ENCODE peak calls at places on chromosomes 12 and 14, in seven cellular contexts. Z is A549, A is SK-N-SH, H is HCT116, S is GM12878, I is H1, W is K562. K is an unnamed sample. For H3K9me3, the result is how much of the 10 kb centered on the place peaks cover.

GRCh38 chr14:32597771-32598170 is 268.7 kb downstream of the AKAP6 start:
- DNase-seq in Z (no peak), A (no peak), H (no peak), S (no peak), I (no peak), W (no peak), K (no peak)

GRCh38 chr12:132445884-132446471 is 44.0 kb upstream of the FBRSL1 start:
- DNase-seq in Z (peak), A (no peak), H (peak), S (no peak), I (peak), W (peak), K (peak)

GRCh38 chr12:124372831-124373230 is 77.9 kb downstream of the RFLNA start:
- DNase-seq in Z (no peak), A (no peak), H (no peak), S (no peak), I (no peak), W (no peak), K (no peak)

GRCh38 chr12:49098035-49098451 is 3.4 kb upstream of the DHH start:
- DNase-seq in Z (peak), A (peak), H (no peak), S (no peak), I (no peak), W (peak), K (peak)

GRCh38 chr14:32453857-32454810 is 125.0 kb downstream of the AKAP6 start:
- DNase-seq in Z (no peak), A (no peak), H (no peak), S (no peak), I (no peak), W (no peak), K (no peak)

GRCh38 chr12:111427417-111428074 is 21.8 kb downstream of the SH2B3 start:
- DNase-seq in Z (no peak), A (no peak), H (no peak), S (no peak), I (no peak), W (no peak), K (no peak)

GRCh38 chr12:42014972-42015371 is 129.7 kb downstream of the GXYLT1 start:
- DNase-seq in Z (no peak), A (no peak), H (no peak), S (no peak), I (no peak), W (no peak), K (no peak)

GRCh38 chr12:100554608-100555077 is 18.8 kb upstream of the GAS2L3 start:
- DNase-seq in Z (peak), A (peak), H (peak), S (no peak), I (no peak), W (peak), K (peak)

GRCh38 chr12:51547606-51548005 is 43.4 kb upstream of the SCN8A start:
- DNase-seq in Z (no peak), A (no peak), H (no peak), S (no peak), I (no peak), W (no peak), K (no peak)

GRCh38 chr14:67526676-67527459 is 6.2 kb upstream of the PLEKHH1 start:
- DNase-seq in Z (peak), A (peak), H (peak), S (peak), I (no peak), W (peak), K (peak)

GRCh38 chr14:94717808-94718207 is 52.1 kb downstream of the GSC start:
- DNase-seq in Z (no peak), A (no peak), H (no peak), S (no peak), I (no peak), W (no peak), K (no peak)

GRCh38 chr14:75022655-75023054 is 19.9 kb downstream of the EIF2B2 start:
- DNase-seq in Z (peak), A (peak), H (no peak), S (no peak), I (no peak), W (peak), K (peak)

GRCh38 chr12:20885116-20885515 is 74.6 kb downstream of the SLCO1B3 start:
- DNase-seq in Z (no peak), A (no peak), H (no peak), S (no peak), I (no peak), W (no peak), K (no peak)

GRCh38 chr12:115337693-115338543 is 653.9 kb upstream of the TBX3 start:
- DNase-seq in Z (peak), A (no peak), H (peak), S (no peak), I (no peak), W (no peak), K (peak)

GRCh38 chr12:121720762-121721161 is 8.2 kb downstream of the TMEM120B start:
- DNase-seq in Z (no peak), A (no peak), H (no peak), S (no peak), I (no peak), W (no peak), K (no peak)

GRCh38 chr12:102062419-102062806 is 622 bp upstream of the WASHC3 start:
- DNase-seq in Z (no peak), A (no peak), H (no peak), S (no peak), I (no peak), W (no peak), K (no peak)
- H3K4me3 ChIP-seq in Z (peak), A (peak), H (peak), S (no peak), I (peak), W (peak), K (no peak)

GRCh38 chr12:34253674-34254073 is 231.4 kb downstream of the ALG10 start:
- DNase-seq in Z (no peak), A (no peak), H (no peak), S (no peak), I (no peak), W (no peak), K (no peak)
- H3K9me3 ChIP-seq in Z (under half), A (under half), H (under half), S (under half), I (under half), W (under half), K (under half)

GRCh38 chr12:57549909-57550627 is at the start of gene KIF5A:
- DNase-seq in Z (peak), A (peak), H (no peak), S (no peak), I (no peak), W (peak), K (no peak)
- TF ChIP-seq MAX in Z (no peak), A (no peak), H (no peak), S (no peak), I (peak), W (peak), K (no peak)

DNA sequence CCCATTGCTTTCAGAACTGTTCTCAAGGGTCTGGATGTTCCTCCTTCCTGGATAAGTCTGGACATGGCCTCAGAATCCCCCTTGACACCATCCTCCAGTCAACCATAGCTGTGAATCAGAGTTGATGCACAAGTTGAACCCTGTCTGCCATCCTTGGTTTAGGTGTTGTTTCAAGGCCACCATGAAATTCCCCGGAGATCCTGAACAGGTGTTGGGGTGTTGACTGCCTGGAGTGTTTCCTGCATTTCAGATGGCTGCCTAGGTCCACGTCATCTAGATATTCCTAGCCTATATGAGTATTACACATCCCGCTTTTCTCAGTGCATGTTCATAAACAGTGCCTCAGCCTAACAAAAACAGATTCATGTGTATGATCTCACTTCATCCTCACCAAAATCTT is 86.7 kb upstream of the PWP1 start:
- DNase-seq in Z (no peak), A (no peak), H (no peak), S (no peak), I (no peak), W (no peak), K (no peak)
- H3K4me3 ChIP-seq in Z (no peak), A (no peak), H (no peak), S (no peak), I (no peak), W (no peak), K (no peak)

GRCh38 chr14:103045387-103045869 is 11.9 kb downstream of the CDC42BPB start:
- DNase-seq in Z (no peak), A (no peak), H (no peak), S (peak), I (no peak), W (no peak), K (no peak)

GRCh38 chr14:103043257-103043893 is 14.0 kb downstream of the CDC42BPB start:
- DNase-seq in Z (no peak), A (no peak), H (no peak), S (no peak), I (no peak), W (no peak), K (no peak)

GRCh38 chr14:103041464-103041863 is 15.9 kb downstream of the CDC42BPB start:
- DNase-seq in Z (no peak), A (no peak), H (no peak), S (no peak), I (no peak), W (no peak), K (no peak)
- H3K9me3 ChIP-seq in Z (under half), A (under half), H (under half), S (under half), I (under half), W (under half), K (under half)

DNA sequence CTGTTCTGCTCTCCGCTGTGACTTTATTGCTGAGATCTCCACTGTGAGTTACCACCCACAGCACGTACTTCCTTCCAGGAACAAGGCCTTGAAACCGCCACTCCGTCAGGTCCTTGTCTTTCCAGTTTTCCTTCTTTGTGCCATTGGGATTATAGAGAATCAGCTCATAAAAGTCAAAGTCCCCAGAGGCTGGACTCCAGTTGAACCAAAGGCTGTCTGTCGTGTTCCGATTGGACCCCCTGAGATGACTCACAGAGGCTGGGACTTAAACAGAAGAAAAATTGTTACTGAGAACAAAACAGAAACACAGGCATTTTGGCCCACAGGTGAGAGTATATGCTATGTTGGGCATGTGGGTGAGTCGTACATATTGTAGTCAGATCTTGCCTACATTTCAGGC is 76.6 kb downstream of the PTPRB start:
- DNase-seq in Z (no peak), A (no peak), H (peak), S (no peak), I (no peak), W (no peak), K (no peak)
- TF ChIP-seq MAX in Z (no peak), A (no peak), H (no peak), S (no peak), I (no peak), W (no peak), K (no peak)

K was measured in endothelial cell of umbilical vein.